ENCODE peak calls at places on chromosomes 13 and 19, in seven cellular contexts. K, V, F, M, U, G and W are unnamed samples.

GRCh38 chr13:95784161-95784880 is 107.4 kb downstream of the DNAJC3 start:
- DNase-seq in K (peak), V (no peak), F (no peak), M (no peak), U (no peak), G (no peak), W (no peak)

GRCh38 chr19:55552620-55553019 is 7.3 kb upstream of the SBK3 start:
- DNase-seq in K (no peak), V (no peak), F (no peak), M (no peak), U (no peak), G (no peak), W (no peak)

GRCh38 chr13:47901451-47901850 is 99.6 kb downstream of the SUCLA2 start:
- DNase-seq in K (no peak), V (no peak), F (no peak), M (no peak), U (no peak), G (no peak), W (no peak)

GRCh38 chr13:33185853-33186252 is 99.7 kb downstream of the STARD13 start:
- DNase-seq in K (no peak), V (no peak), F (no peak), M (no peak), U (no peak), G (no peak), W (no peak)

GRCh38 chr13:67119481-67119883 is 110.7 kb downstream of the PCDH9 start:
- DNase-seq in K (peak), V (no peak), F (no peak), M (no peak), U (no peak), G (no peak), W (no peak)

GRCh38 chr13:79901336-79901735 is 420.4 kb downstream of the NDFIP2 start:
- DNase-seq in K (no peak), V (no peak), F (no peak), M (no peak), U (no peak), G (no peak), W (no peak)

GRCh38 chr13:80204642-80205041 is 136.3 kb downstream of the SPRY2 start:
- DNase-seq in K (no peak), V (no peak), F (no peak), M (no peak), U (no peak), G (no peak), W (no peak)

GRCh38 chr19:54418030-54418929 is 3.0 kb downstream of the TTYH1 start:
- DNase-seq in K (peak), V (no peak), F (no peak), M (no peak), U (no peak), G (no peak), W (no peak)

GRCh38 chr13:50358221-50358620 is 343.0 kb downstream of the KCNRG start:
- DNase-seq in K (no peak), V (no peak), F (no peak), M (no peak), U (no peak), G (peak), W (no peak)

GRCh38 chr19:53961523-53962345 is 1.0 kb upstream of the CACNG8 start:
- DNase-seq in K (peak), V (no peak), F (no peak), M (no peak), U (no peak), G (no peak), W (no peak)

GRCh38 chr13:99967498-99967883 is 4.1 kb downstream of the ZIC5 start:
- DNase-seq in K (no peak), V (no peak), F (no peak), M (no peak), U (no peak), G (no peak), W (no peak)

GRCh38 chr19:708154-709141 is at the start of gene PALM:
- DNase-seq in K (no peak), V (no peak), F (no peak), M (peak), U (no peak), G (no peak), W (peak)

GRCh38 chr13:44365899-44366298 is 7.7 kb upstream of the SERP2 start:
- DNase-seq in K (no peak), V (no peak), F (no peak), M (no peak), U (no peak), G (no peak), W (no peak)

GRCh38 chr13:44365008-44365407 is 8.6 kb upstream of the SERP2 start:
- DNase-seq in K (no peak), V (no peak), F (no peak), M (no peak), U (no peak), G (no peak), W (no peak)

GRCh38 chr13:44368599-44369368 is 4.8 kb upstream of the SERP2 start:
- DNase-seq in K (no peak), V (no peak), F (peak), M (no peak), U (no peak), G (no peak), W (no peak)

GRCh38 chr13:44371421-44371820 is 2.2 kb upstream of the SERP2 start:
- DNase-seq in K (no peak), V (no peak), F (no peak), M (no peak), U (no peak), G (no peak), W (no peak)

DNA sequence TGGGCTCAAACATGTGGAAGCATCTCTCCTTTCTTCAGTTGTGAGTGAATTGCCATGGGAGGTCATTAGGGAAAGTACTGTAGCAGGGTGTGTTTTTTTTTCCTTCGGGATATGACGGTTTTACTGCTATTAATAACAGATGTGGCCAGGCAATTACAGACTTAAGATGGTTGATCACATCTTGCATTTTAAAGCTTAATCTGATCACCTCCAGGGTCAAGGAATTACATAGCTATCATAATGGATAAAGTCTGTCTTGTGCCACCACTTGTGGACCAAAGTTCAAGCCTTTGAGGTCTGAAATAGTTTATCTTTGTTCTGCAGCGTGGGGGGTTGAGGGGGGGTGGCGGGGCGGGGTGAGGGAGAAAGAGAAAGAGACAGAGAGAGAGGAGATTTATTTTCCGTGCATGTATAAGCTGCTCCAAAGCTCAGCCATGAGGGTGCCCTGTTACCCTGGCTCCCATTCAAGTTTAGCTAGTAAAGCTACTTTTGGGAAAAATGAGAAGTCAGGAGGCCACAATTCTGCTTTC is 5.5 kb upstream of the SERP2 start:
- DNase-seq in K (peak), V (no peak), F (no peak), M (no peak), U (no peak), G (no peak), W (no peak)
- TF ChIP-seq EP300 in K (no peak), V (no peak), F (no peak), M (no peak), U (no peak), G (no peak), W (no peak)

GRCh38 chr13:24313449-24313848 is 4.1 kb downstream of the C1QTNF9 start:
- DNase-seq in K (peak), V (no peak), F (no peak), M (no peak), U (no peak), G (peak), W (no peak)
- TF ChIP-seq CTCF in K (peak), V (no peak), F (no peak), M (no peak), U (no peak), G (no peak), W (no peak)

GRCh38 chr13:22030321-22030720 is 359.4 kb downstream of the FGF9 start:
- DNase-seq in K (no peak), V (no peak), F (no peak), M (no peak), U (no peak), G (peak), W (no peak)

GRCh38 chr13:22027561-22027960 is 356.7 kb downstream of the FGF9 start:
- DNase-seq in K (no peak), V (no peak), F (no peak), M (no peak), U (no peak), G (no peak), W (no peak)

GRCh38 chr13:22028831-22029230 is 358.0 kb downstream of the FGF9 start:
- DNase-seq in K (no peak), V (no peak), F (no peak), M (no peak), U (no peak), G (peak), W (no peak)

GRCh38 chr13:22032905-22033304 is 362.0 kb downstream of the FGF9 start:
- DNase-seq in K (no peak), V (no peak), F (no peak), M (no peak), U (no peak), G (peak), W (no peak)

GRCh38 chr13:22031702-22032286 is 360.9 kb downstream of the FGF9 start:
- DNase-seq in K (no peak), V (no peak), F (no peak), M (no peak), U (no peak), G (peak), W (no peak)
- TF ChIP-seq POLR2A in K (no peak), V (no peak), F (no peak), M (no peak), U (no peak), G (no peak), W (no peak)

GRCh38 chr13:113219311-113219940 is 10.0 kb downstream of the CUL4A start:
- DNase-seq in K (no peak), V (no peak), F (no peak), M (no peak), U (no peak), G (no peak), W (no peak)
- TF ChIP-seq EP300 in K (no peak), V (no peak), F (no peak), M (no peak), U (no peak), G (no peak), W (no peak)

DNA sequence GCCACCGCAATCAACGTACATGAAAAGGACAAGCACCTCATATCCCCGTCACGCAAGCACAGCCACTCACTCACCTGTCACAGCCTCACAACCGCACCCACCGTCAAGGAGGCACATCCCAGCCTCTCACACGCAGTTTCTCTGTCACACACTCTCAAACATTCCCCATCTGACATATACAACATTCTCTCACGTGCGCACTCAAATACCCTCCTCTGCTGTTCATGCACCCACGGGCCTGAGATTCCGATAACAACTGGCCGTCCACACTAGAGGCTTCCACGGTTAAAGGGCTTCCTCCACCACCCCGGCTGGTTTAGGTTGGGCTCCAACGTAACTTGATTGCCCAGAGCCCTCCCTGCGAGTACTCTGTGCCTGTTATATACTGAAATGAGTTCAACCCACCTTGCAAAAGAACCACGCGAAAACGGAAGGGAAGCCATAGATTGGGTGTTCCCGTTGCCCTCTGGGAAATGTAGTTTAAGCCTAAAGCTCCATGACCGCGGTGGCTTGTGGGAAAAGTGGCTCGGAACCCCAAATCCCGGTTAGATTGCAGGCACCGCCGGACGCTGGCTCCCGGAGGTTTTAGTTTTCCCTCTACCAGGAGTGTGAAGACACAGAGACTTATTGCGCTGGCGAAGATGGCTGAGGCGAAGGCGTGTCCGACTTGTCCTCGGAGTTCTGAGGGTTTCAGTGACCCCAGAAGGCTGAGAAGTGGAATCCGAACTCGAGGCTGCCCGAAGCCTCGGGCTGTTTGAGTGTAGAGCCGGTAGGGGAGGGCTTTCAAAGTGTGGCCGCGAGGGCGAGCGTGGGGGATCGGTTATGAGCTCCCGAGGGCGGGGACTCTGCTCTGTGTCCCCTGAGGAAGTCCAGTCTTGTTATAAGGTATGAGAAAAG is at the start of gene ZNF573:
- DNase-seq in K (peak), V (peak), F (peak), M (peak), U (peak), G (peak), W (peak)
- TF ChIP-seq CTCF in K (no peak), V (no peak), F (peak), M (no peak), U (no peak), G (peak), W (no peak)

GRCh38 chr13:27425918-27426630 is 1.7 kb downstream of the GTF3A start:
- DNase-seq in K (peak), V (peak), F (peak), M (peak), U (peak), G (peak), W (peak)
- TF ChIP-seq POLR2A in K (no peak), V (no peak), F (peak), M (no peak), U (no peak), G (no peak), W (no peak)

GRCh38 chr19:35204799-35205732 is 23.5 kb downstream of the FAM187B start:
- DNase-seq in K (no peak), V (no peak), F (peak), M (no peak), U (no peak), G (peak), W (no peak)
- TF ChIP-seq EP300 in K (no peak), V (no peak), F (no peak), M (no peak), U (no peak), G (no peak), W (no peak)

DNA sequence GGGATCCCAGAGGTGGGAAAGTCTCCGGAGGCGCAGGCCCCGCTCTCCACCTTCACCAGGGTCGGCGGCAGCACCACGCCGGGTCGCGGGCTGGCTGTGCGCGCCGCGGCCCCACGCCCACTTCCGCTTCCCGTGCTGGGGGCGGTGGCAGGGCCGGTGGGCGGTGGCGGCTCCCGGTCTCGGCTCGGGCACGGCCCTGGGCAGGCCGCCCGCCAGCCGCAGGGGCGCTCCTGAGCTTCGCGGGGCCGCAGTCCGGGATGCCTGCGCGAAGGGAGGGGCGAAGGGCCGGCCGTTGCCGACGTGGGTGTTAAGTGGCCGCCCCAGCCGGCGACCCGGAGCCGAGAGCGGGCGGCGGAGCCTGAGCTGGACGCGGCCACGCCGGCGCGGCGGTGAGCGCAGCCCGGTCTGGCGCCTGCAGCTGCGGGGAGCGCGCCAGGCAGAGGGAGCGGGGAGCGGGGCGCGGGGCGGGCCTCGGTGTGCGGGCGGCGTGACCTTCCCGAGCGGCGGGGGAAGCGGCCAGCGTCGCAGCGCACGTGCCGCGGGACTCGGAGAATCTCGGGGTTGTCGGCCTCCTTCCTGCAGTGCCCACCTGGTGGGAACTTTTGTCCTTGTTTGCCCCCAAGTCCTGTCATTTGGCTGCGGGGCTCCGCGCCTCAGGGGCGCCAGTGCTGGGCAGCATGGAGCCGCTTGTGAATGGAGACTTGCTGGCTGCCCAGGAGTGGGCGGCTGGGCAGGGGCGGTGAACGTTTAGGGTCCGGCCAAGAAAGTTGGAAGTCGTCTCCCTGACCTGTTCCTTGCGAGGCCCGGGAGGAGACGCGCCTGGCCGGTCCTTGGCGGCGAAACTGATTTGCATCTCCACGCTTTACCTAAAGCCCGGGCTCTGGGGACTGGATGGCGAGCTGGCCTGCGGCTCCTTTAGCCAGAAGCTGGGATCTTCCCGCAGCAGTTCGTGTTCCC is at the start of gene SLC25A15:
- DNase-seq in K (peak), V (peak), F (peak), M (peak), U (peak), G (no peak), W (peak)
- TF ChIP-seq CTCF in K (peak), V (peak), F (peak), M (no peak), U (peak), G (peak), W (peak)

GRCh38 chr19:44951179-44952159 is 3.7 kb upstream of the CLPTM1 start:
- DNase-seq in K (peak), V (no peak), F (peak), M (peak), U (peak), G (no peak), W (peak)

GRCh38 chr19:44958090-44958489 is 2.9 kb downstream of the CLPTM1 start:
- DNase-seq in K (no peak), V (no peak), F (no peak), M (no peak), U (no peak), G (no peak), W (no peak)

GRCh38 chr19:44955500-44956439 is 590 bp downstream of the CLPTM1 start:
- DNase-seq in K (no peak), V (peak), F (no peak), M (no peak), U (no peak), G (no peak), W (no peak)

GRCh38 chr19:44954278-44954648 is 917 bp upstream of the CLPTM1 start:
- DNase-seq in K (no peak), V (no peak), F (no peak), M (no peak), U (no peak), G (no peak), W (no peak)

GRCh38 chr19:44954649-44955499 is at the start of gene CLPTM1:
- DNase-seq in K (peak), V (peak), F (peak), M (peak), U (peak), G (peak), W (peak)
- TF ChIP-seq POLR2A in K (peak), V (peak), F (peak), M (no peak), U (no peak), G (peak), W (peak)

GRCh38 chr13:40342901-40343300 is 323.5 kb downstream of the FOXO1 start:
- DNase-seq in K (no peak), V (no peak), F (no peak), M (no peak), U (no peak), G (no peak), W (no peak)
- TF ChIP-seq EP300 in K (no peak), V (no peak), F (no peak), M (no peak), U (no peak), G (no peak), W (no peak)